ENCODE peak calls at places on chromosomes 12 and 14, in four cellular contexts. R, L, E and N are unnamed samples.

GRCh38 chr12:53466640-53467039 is 14.7 kb downstream of the PCBP2 start:
- DNase-seq in L (no peak), R (no peak), E (no peak), N (no peak)

GRCh38 chr14:99560946-99561683 is 42.9 kb downstream of the CCDC85C start:
- DNase-seq in E (no peak), L (no peak), R (no peak), N (no peak)

GRCh38 chr12:118571730-118572129 is 195.4 kb downstream of the SUDS3 start:
- DNase-seq in E (no peak), L (no peak), R (no peak), N (no peak)

GRCh38 chr14:85607571-85608219 is 77.8 kb downstream of the FLRT2 start:
- DNase-seq in L (no peak), E (peak), R (no peak), N (no peak)

GRCh38 chr14:103889313-103890051 is 38.8 kb upstream of the TDRD9 start:
- DNase-seq in L (no peak), R (no peak), E (no peak), N (no peak)

GRCh38 chr12:51887476-51888315 is at the start of gene ANKRD33:
- DNase-seq in R (no peak), L (peak), E (no peak), N (no peak)

GRCh38 chr14:77059276-77059934 is 30.9 kb upstream of the IRF2BPL start:
- DNase-seq in E (no peak), R (no peak), L (peak), N (peak)

GRCh38 chr12:13001725-13002040 is 1.6 kb upstream of the HEBP1 start:
- DNase-seq in L (no peak), R (no peak), E (no peak), N (no peak)

GRCh38 chr12:111185889-111186227 is 183.0 kb downstream of the PHETA1 start:
- DNase-seq in L (no peak), E (no peak), R (no peak), N (no peak)

GRCh38 chr12:54981796-54982195 is 2.8 kb downstream of the TESPA1 start:
- DNase-seq in L (no peak), R (no peak), E (no peak), N (no peak)

GRCh38 chr14:33837943-33838683 is 112.8 kb downstream of the EGLN3 start:
- DNase-seq in L (no peak), R (no peak), E (no peak), N (no peak)

GRCh38 chr12:4809449-4810218 is 89.4 kb downstream of the GALNT8 start:
- DNase-seq in E (no peak), R (no peak), L (peak), N (no peak)

GRCh38 chr12:103278329-103278728 is 217.4 kb downstream of the C12orf42 start:
- DNase-seq in R (no peak), L (no peak), E (no peak), N (no peak)

GRCh38 chr14:105470163-105470811 is 4.3 kb upstream of the CRIP2 start:
- DNase-seq in E (no peak), R (no peak), L (no peak), N (no peak)

GRCh38 chr12:14814082-14814481 is at the start of gene SMCO3:
- DNase-seq in R (no peak), L (no peak), E (no peak), N (no peak)

GRCh38 chr14:29789475-29789874 is 138.2 kb downstream of the PRKD1 start:
- DNase-seq in E (no peak), R (no peak), L (no peak), N (no peak)

GRCh38 chr12:24754690-24755638 is 193.9 kb downstream of the BCAT1 start:
- DNase-seq in L (no peak), R (no peak), E (peak), N (no peak)

GRCh38 chr12:111074559-111074958 is 154.2 kb upstream of the MYL2 start:
- DNase-seq in L (no peak), E (no peak), R (no peak), N (no peak)

GRCh38 chr12:42585175-42585845 is 4.2 kb downstream of the PRICKLE1 start:
- DNase-seq in L (no peak), R (no peak), E (no peak), N (no peak)

GRCh38 chr12:13610280-13610679 is 371.1 kb downstream of the GRIN2B start:
- DNase-seq in R (no peak), L (peak), E (no peak), N (no peak)

GRCh38 chr14:47619397-47619796 is 56.0 kb downstream of the MDGA2 start:
- DNase-seq in R (no peak), L (no peak), E (no peak), N (no peak)

GRCh38 chr14:67514650-67515385 is 18.3 kb upstream of the PLEKHH1 start:
- DNase-seq in E (no peak), L (peak), R (peak), N (peak)

GRCh38 chr14:34302654-34303053 is 159.4 kb downstream of the SPTSSA start:
- DNase-seq in E (no peak), L (no peak), R (no peak), N (no peak)

GRCh38 chr12:47361389-47362031 is 281.8 kb upstream of the AMIGO2 start:
- DNase-seq in R (peak), L (peak), E (peak), N (no peak)

GRCh38 chr14:31420013-31420318 is 384 bp downstream of the HEATR5A start:
- DNase-seq in L (peak), E (no peak), R (peak), N (no peak)

GRCh38 chr12:27927347-27927746 is 45.2 kb downstream of the PTHLH start:
- DNase-seq in R (no peak), E (no peak), L (no peak), N (no peak)

GRCh38 chr14:99387880-99388279 is 92.8 kb downstream of the SETD3 start:
- DNase-seq in L (no peak), E (no peak), R (no peak), N (no peak)

GRCh38 chr14:43647302-43647701 is 859.8 kb downstream of the FSCB start:
- DNase-seq in E (no peak), R (no peak), L (peak), N (no peak)

GRCh38 chr12:71208053-71208685 is 50.4 kb upstream of the TSPAN8 start:
- DNase-seq in R (no peak), L (no peak), E (no peak), N (no peak)

GRCh38 chr12:131723532-131723931 is 12.6 kb downstream of the SFSWAP start:
- DNase-seq in L (peak), E (no peak), R (no peak), N (no peak)

GRCh38 chr12:132622437-132623071 is 4.0 kb downstream of the P2RX2 start:
- DNase-seq in R (peak), L (no peak), E (no peak), N (peak)

GRCh38 chr14:100645200-100645985 is 58.2 kb upstream of the BEGAIN start:
- DNase-seq in L (peak), R (peak), E (peak), N (peak)

GRCh38 chr14:36056846-36057245 is 119.7 kb downstream of the PTCSC3 start:
- DNase-seq in L (no peak), R (no peak), E (no peak), N (no peak)

GRCh38 chr14:21092147-21093011 is 6.1 kb downstream of the ZNF219 start:
- DNase-seq in L (peak), E (no peak), R (peak), N (peak)

GRCh38 chr12:109109756-109110350 is 6.5 kb upstream of the ACACB start:
- DNase-seq in L (no peak), R (no peak), E (no peak), N (no peak)

GRCh38 chr12:109099426-109100020 is 2.1 kb downstream of the UNG start:
- DNase-seq in E (no peak), R (no peak), L (no peak), N (no peak)

GRCh38 chr12:109102491-109102890 is 5.1 kb downstream of the UNG start:
- DNase-seq in E (no peak), L (no peak), R (no peak), N (no peak)

DNA sequence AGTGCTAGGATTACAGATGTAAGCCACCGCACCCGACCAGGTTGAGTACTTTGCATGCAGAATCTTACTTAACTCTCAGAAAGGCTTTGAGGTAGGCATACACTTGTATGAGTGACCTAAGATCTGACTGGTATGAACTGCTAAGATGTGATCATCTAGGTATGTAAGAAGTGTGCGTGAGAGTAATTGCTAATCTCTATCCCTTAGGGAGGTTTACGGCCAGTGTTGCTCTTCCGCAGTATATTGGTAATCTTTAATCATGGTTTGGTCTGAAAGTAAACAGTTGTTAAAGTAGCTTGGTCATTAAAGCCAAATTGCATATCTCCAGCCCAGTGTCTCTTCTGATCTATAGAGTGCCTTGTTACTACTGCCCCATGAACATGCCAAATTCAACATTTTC is 7.8 kb downstream of the UNG start:
- DNase-seq in L (no peak), E (no peak), R (no peak), N (no peak)
- H3K27ac ChIP-seq in L (no peak), E (no peak), R (no peak), N (no peak)

GRCh38 chr12:19298837-19299605 is 140.3 kb upstream of the AEBP2 start:
- DNase-seq in R (no peak), L (no peak), E (peak), N (no peak)
- H3K4me3 ChIP-seq in R (no peak), L (no peak), E (no peak), N (no peak)

DNA sequence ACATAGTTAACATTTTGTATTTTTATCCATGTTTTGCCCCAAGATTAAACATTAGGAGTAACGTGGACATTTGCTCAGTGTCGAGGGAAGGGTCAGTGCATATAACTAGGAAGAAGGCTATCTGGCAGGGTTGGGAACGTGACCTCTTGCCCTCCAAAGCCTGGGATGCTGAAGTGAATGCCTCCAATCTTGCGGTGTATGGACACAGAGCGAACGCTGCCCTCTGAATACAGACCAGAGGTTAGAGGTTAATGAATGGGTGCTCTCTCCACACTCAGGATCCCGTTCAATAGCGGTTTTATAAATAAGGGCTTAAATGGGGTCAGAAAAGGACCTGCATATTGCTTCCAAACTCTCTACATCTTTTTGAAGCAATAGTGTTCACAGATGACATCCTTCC is 14.3 kb downstream of the FBXL14 start:
- DNase-seq in R (no peak), E (no peak), L (no peak), N (no peak)
- H3K27ac ChIP-seq in R (no peak), E (no peak), L (no peak), N (no peak)

DNA sequence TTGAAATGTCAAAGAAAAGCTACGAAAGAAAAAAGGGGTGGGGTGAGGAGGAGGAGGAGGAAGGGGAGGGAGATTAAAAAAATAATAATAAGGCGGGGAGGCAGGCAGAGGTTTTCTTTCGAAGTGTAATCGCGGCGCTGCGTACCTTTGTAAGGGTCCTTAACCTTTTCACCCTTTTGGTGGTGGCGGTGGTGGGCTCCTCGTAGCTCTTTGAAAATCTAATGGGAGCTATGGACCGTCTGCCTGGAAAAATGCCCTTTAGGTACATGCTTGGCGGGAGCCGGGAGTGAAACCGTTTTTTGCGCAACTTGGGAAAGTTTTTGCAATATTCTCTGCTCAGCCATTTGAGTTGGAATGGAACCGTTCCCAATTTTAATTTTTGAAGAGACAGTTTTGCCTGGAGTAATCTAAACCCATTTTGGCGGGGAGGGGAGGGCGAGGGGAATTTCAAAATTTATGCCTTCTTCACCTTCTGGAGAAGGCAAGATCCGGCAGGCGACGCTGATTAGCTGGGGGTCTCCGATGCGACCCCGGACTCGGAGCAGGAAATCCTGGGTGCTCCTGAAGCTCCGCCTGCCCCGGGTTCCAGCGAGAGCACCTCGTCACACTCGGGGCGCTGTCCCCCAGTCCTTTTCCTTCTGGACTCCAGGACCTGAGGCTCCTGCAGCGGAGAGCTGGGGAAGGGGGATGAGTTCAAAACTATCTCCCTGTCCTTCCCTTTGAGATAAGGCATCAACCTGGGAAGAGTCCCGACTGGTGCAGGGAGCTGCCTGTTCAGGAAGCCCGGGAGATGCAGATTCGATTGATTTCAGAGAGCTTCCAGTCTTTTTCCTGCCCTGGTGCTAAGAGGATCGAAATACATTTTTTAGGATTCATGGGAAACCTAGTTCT is 74.6 kb upstream of the TBX5 start:
- DNase-seq in L (peak), R (no peak), E (no peak), N (no peak)
- H3K4me3 ChIP-seq in L (peak), R (peak), E (peak), N (no peak)

GRCh38 chr14:61342941-61343340 is 21.6 kb downstream of the PRKCH start:
- DNase-seq in L (no peak), R (no peak), E (no peak), N (no peak)

GRCh38 chr14:61342486-61342885 is 21.1 kb downstream of the PRKCH start:
- DNase-seq in R (no peak), L (no peak), E (no peak), N (no peak)

GRCh38 chr14:61343991-61344405 is 22.6 kb downstream of the PRKCH start:
- DNase-seq in R (no peak), L (no peak), E (no peak), N (no peak)

GRCh38 chr14:61343471-61343870 is 22.1 kb downstream of the PRKCH start:
- DNase-seq in R (no peak), L (no peak), E (no peak), N (no peak)

GRCh38 chr14:61341275-61342210 is 20.2 kb downstream of the PRKCH start:
- DNase-seq in E (peak), R (no peak), L (no peak), N (no peak)
- H3K27ac ChIP-seq in E (no peak), R (peak), L (no peak), N (no peak)

DNA sequence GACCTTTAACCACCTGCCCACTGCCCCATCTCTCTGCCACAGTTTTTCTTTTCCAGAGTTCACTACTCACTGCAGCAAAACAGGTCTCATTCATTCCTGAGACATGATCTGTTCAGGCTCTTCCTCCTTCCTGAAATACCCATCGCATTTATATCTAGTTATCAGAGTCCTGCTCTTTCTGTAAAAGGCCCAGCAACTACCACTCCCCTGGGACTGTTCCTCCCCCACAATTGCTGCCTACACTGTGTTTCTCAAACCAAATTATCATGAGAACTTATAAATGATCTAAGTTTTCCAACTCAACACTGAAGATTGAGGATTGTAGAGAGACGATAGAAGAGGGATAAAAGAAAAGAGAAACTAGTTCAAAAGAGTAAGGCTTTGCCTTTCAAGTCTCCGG is 40.8 kb upstream of the EPS8 start:
- DNase-seq in E (no peak), R (peak), L (no peak), N (no peak)
- H3K4me3 ChIP-seq in E (no peak), R (no peak), L (no peak), N (no peak)